ENCODE peak calls at places on chromosomes 13 and 19, in seven cellular contexts. E is AG04450, W is lower leg skin, C is body of pancreas, O is AG10803, N is thoracic aorta, S is foreskin fibroblast. G is an unnamed sample.

GRCh38 chr19:14350302-14350701 is 30.9 kb upstream of the ADGRE5 start:
- DNase-seq in E (no peak), O (no peak), W (no peak), S (no peak), C (no peak), N (no peak), G (no peak)

GRCh38 chr13:76829572-76830327 is 56.5 kb downstream of the KCTD12 start:
- DNase-seq in W (no peak), O (no peak), N (no peak), E (no peak), S (no peak), C (peak; percentile 29), G (peak; percentile 65)

GRCh38 chr13:44388427-44388826 is 14.8 kb downstream of the SERP2 start:
- DNase-seq in S (no peak), N (no peak), O (no peak), E (no peak), C (no peak), W (peak; percentile 74), G (no peak)

GRCh38 chr13:53782400-53783030 is 753.9 kb downstream of the OLFM4 start:
- DNase-seq in E (no peak), C (peak; percentile 49), S (peak; percentile 1), W (no peak), N (no peak), O (peak; percentile 50), G (peak; percentile 62)

GRCh38 chr19:43534811-43535761 is 2.1 kb downstream of the ZNF575 start:
- DNase-seq in N (peak; percentile 58), W (peak; percentile 89), S (no peak), C (peak; percentile 71), E (no peak), O (peak; percentile 52), G (peak; percentile 79)

GRCh38 chr13:57724486-57725272 is 93.1 kb downstream of the PCDH17 start:
- DNase-seq in O (no peak), C (no peak), E (no peak), N (no peak), S (no peak), W (no peak), G (no peak)

GRCh38 chr13:41652735-41653361 is 195.5 kb downstream of the RGCC start:
- DNase-seq in E (peak; percentile 42), N (no peak), W (no peak), S (peak; percentile 51), O (peak; percentile 78), C (peak; percentile 21), G (peak; percentile 80)

GRCh38 chr19:11420429-11420893 is 1.3 kb upstream of the RGL3 start:
- DNase-seq in E (no peak), S (peak; percentile 18), W (peak; percentile 93), C (peak; percentile 29), O (peak; percentile 23), N (no peak), G (peak; percentile 57)

GRCh38 chr19:5498817-5499535 is 43.8 kb downstream of the ZNRF4 start:
- DNase-seq in O (no peak), C (no peak), N (no peak), W (no peak), S (no peak), E (no peak), G (no peak)

GRCh38 chr19:22532388-22533310 is 101.5 kb upstream of the ZNF492 start:
- DNase-seq in O (no peak), C (peak; percentile 99), W (no peak), S (no peak), N (peak; percentile 86), E (no peak), G (no peak)

GRCh38 chr13:25153736-25154135 is 18.4 kb downstream of the AMER2 start:
- DNase-seq in S (no peak), O (no peak), C (no peak), W (no peak), N (no peak), E (no peak), G (no peak)

GRCh38 chr13:102847272-102848234 is 1.7 kb downstream of the ERCC5 start:
- DNase-seq in N (no peak), C (no peak), E (no peak), S (no peak), W (no peak), O (peak; percentile 54), G (peak; percentile 66)

GRCh38 chr19:35268546-35269424 is at the start of gene USF2:
- DNase-seq in W (peak; percentile 93), N (no peak), O (peak; percentile 65), C (peak; percentile 79), E (no peak), S (peak; percentile 66), G (peak; percentile 86)

GRCh38 chr19:48501446-48501960 is 10.1 kb downstream of the LMTK3 start:
- DNase-seq in O (no peak), E (no peak), C (peak; percentile 93), W (no peak), N (no peak), S (no peak), G (no peak)

GRCh38 chr13:21749410-21749809 is 78.5 kb downstream of the FGF9 start:
- DNase-seq in S (no peak), E (peak; percentile 71), W (no peak), N (no peak), O (peak; percentile 1), C (no peak), G (no peak)

GRCh38 chr19:13972368-13973155 is 20.3 kb downstream of the DCAF15 start:
- DNase-seq in S (no peak), C (no peak), N (no peak), O (no peak), E (no peak), W (no peak), G (no peak)

GRCh38 chr19:39411832-39412099 is 703 bp upstream of the PLEKHG2 start:
- DNase-seq in C (peak; percentile 93), S (peak; percentile 86), E (peak; percentile 86), O (peak; percentile 91), N (peak; percentile 90), W (peak; percentile 98), G (peak; percentile 96)

GRCh38 chr19:16978156-16978555 is 48.5 kb downstream of the CPAMD8 start:
- DNase-seq in E (no peak), W (no peak), S (no peak), N (no peak), O (no peak), C (no peak), G (no peak)

GRCh38 chr19:16977306-16977705 is 49.3 kb downstream of the CPAMD8 start:
- DNase-seq in N (no peak), W (peak; percentile 76), S (no peak), C (no peak), O (no peak), E (no peak), G (no peak)

GRCh38 chr19:16970821-16971220 is 55.8 kb downstream of the CPAMD8 start:
- DNase-seq in N (no peak), C (no peak), S (no peak), E (no peak), W (no peak), O (no peak), G (no peak)

GRCh38 chr19:16978839-16979802 is 47.5 kb downstream of the CPAMD8 start:
- DNase-seq in W (no peak), S (no peak), N (no peak), E (no peak), O (no peak), C (no peak), G (no peak)

DNA sequence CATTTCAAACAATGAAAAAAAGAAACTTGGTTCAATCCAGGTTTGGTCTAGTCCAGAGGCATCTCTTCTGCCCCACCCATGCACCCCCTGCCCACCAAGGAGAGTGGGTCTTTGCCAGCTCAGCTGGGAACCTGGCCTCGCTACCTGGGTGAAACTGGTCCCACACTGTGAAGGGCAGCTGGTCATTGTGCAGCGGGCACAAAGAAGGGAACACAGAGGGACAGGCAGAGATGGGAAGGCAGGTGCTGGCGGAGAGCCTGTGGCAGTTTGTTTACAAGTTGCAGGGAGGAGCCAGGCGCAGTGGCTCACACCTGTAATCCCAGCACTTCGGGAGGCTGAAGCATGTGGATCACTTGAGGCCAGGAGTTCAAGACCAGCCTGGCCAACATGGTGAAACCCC is 50.1 kb downstream of the CPAMD8 start:
- DNase-seq in E (no peak), S (no peak), O (no peak), W (peak; percentile 70), C (no peak), N (no peak), G (no peak)
- TF ChIP-seq CTCF in E (no peak), S (no peak), O (no peak), W (no peak), C (no peak), N (no peak), G (no peak)

GRCh38 chr13:110274687-110275086 is 32.3 kb downstream of the COL4A1 start:
- DNase-seq in C (no peak), N (no peak), E (no peak), W (peak; percentile 67), S (no peak), O (peak; percentile 54), G (no peak)
- TF ChIP-seq CTCF in C (no peak), N (peak; percentile 50), E (peak; percentile 16), W (no peak), S (peak; percentile 7), O (peak; percentile 50), G (peak; percentile 36)

GRCh38 chr13:30453727-30454126 is 12.0 kb downstream of the HMGB1 start:
- DNase-seq in N (no peak), S (no peak), E (no peak), W (no peak), O (peak; percentile 6), C (no peak), G (peak; percentile 41)
- TF ChIP-seq CTCF in N (no peak), S (peak; percentile 21), E (peak; percentile 31), W (no peak), O (peak; percentile 31), C (no peak), G (peak; percentile 32)

GRCh38 chr19:30450945-30451344 is 78.8 kb downstream of the ZNF536 start:
- DNase-seq in E (no peak), O (peak; percentile 34), N (no peak), C (no peak), S (no peak), W (no peak), G (no peak)

GRCh38 chr19:30450101-30450500 is 77.9 kb downstream of the ZNF536 start:
- DNase-seq in N (no peak), S (no peak), W (no peak), C (no peak), O (peak; percentile 70), E (no peak), G (no peak)

GRCh38 chr19:30448386-30449130 is 76.4 kb downstream of the ZNF536 start:
- DNase-seq in C (no peak), E (no peak), O (peak; percentile 67), S (no peak), N (no peak), W (no peak), G (no peak)

GRCh38 chr19:30449191-30449590 is 77.0 kb downstream of the ZNF536 start:
- DNase-seq in O (peak; percentile 34), S (no peak), C (no peak), N (no peak), W (no peak), E (no peak), G (no peak)

DNA sequence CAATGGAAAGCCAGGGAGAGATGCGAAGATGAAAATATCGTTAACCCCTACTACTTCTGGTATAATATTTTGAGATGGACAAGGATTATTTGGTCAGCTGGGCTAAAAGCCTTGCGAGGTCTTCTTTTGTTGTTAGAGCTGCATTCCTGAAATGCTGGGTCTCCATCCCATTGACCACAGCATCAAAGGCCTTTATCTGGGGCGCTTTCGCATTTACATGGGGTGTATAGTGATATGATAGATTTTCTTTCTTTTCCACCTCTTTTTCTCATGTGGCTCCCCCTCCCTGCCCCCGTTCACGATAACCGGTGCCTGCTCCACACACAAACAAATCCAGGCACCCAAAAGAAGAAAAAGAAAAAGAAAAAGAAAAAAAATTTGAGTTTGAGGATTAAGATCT is 77.5 kb downstream of the ZNF536 start:
- DNase-seq in N (no peak), E (no peak), C (no peak), W (no peak), O (peak; percentile 13), S (no peak), G (no peak)
- TF ChIP-seq CTCF in N (no peak), E (no peak), C (no peak), W (no peak), O (no peak), S (no peak), G (no peak)

GRCh38 chr19:8456064-8456463 is 11.3 kb downstream of the HNRNPM start:
- DNase-seq in W (no peak), S (no peak), E (no peak), C (no peak), N (no peak), O (no peak), G (no peak)
- TF ChIP-seq CTCF in W (no peak), S (peak; percentile 9), E (no peak), C (no peak), N (no peak), O (peak; percentile 7), G (peak; percentile 33)